ENCODE peak calls at places on chromosomes 5 and 9, in eight cellular contexts. U is thoracic aorta, Y is uterus, K is right atrium auricular region, R is heart left ventricle, V is stomach, T is tibial artery, Z is left ventricle myocardium inferior. I is an unnamed sample. For H3K4me1 and H3K36me3, the result is how much of the 10 kb centered on the place peaks cover.

GRCh38 chr5:24110019-24110615 is 534.7 kb downstream of the CDH10 start:
- DNase-seq in U (no peak), Y (no peak), K (no peak), R (no peak), V (no peak), T (no peak), Z (no peak), I (no peak)

GRCh38 chr5:78647838-78648358 is 674 bp downstream of the LHFPL2 start:
- DNase-seq in U (no peak), Y (peak), K (no peak), R (peak), V (peak), T (peak), Z (peak), I (no peak)

GRCh38 chr9:78131969-78132687 is 100.5 kb upstream of the GNAQ start:
- DNase-seq in U (no peak), Y (no peak), K (no peak), R (no peak), V (no peak), T (no peak), Z (no peak), I (no peak)

GRCh38 chr5:157748740-157749461 is 5.4 kb downstream of the LSM11 start:
- DNase-seq in U (no peak), Y (peak), K (no peak), R (no peak), V (no peak), T (no peak), Z (no peak), I (peak)

GRCh38 chr5:154293219-154293618 is 102.7 kb downstream of the GALNT10 start:
- DNase-seq in U (no peak), Y (no peak), K (no peak), R (no peak), V (no peak), T (no peak), Z (no peak), I (no peak)

GRCh38 chr5:134113908-134114875 is at the start of gene TCF7:
- DNase-seq in U (peak), Y (peak), K (peak), R (peak), V (peak), T (peak), Z (peak), I (no peak)

GRCh38 chr9:99087462-99087861 is 17.5 kb upstream of the TGFBR1 start:
- DNase-seq in U (no peak), Y (no peak), K (no peak), R (no peak), V (no peak), T (no peak), Z (no peak), I (no peak)

GRCh38 chr5:6527749-6528455 is 79.2 kb downstream of the UBE2QL1 start:
- DNase-seq in U (no peak), Y (no peak), K (no peak), R (no peak), V (no peak), T (no peak), Z (no peak), I (no peak)

GRCh38 chr5:59460368-59461153 is 433.0 kb downstream of the PDE4D start:
- DNase-seq in U (no peak), Y (no peak), K (no peak), R (peak), V (no peak), T (no peak), Z (no peak), I (no peak)

DNA sequence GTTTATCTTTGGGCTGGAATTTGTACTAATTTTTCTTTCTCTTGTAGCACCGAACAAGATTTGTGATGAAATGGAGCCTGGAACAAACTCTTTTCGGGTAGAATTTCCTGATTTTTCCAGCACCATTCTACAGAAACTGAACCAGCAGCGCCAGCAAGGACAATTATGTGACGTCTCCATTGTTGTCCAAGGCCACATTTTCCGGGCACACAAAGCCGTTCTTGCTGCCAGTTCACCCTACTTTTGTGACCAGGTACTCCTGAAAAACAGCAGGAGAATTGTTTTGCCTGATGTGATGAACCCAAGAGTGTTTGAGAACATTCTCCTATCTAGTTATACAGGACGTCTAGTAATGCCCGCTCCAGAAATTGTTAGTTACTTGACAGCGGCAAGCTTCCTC is 27.6 kb downstream of the ZBTB43 start:
- DNase-seq in U (no peak), Y (no peak), K (no peak), R (no peak), V (no peak), T (no peak), Z (no peak), I (no peak)
- TF ChIP-seq CTCF in U (no peak), Y (no peak), K (no peak), R (no peak), V (no peak), T (no peak), Z (no peak), I (no peak)

DNA sequence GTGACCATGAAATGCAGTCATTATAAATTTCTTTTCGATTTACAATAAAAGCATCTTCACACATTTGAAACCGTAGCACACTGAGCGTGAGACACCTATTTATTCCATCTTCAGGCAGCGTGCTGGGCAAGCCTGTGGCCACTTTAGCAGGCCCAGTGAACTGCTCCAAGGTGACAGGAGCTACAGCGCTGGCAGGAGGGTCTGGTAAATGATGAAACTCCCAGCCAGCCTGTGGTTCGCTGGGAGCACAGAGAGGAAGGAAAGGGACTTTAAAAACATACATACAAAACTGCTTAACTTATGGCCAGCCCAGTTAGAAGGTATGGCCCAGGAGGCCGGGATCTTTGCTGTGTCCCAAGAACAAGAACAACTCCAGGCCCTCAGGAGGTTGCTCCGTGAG is 5.1 kb downstream of the RAPGEF1 start:
- DNase-seq in U (no peak), Y (no peak), K (no peak), R (no peak), V (no peak), T (no peak), Z (no peak), I (no peak)
- H3K4me1 ChIP-seq in U (half or more), Y (under half), K (under half), R (under half), V (half or more), T (half or more), Z (half or more), I (under half)

GRCh38 chr5:57447656-57448055 is 35.0 kb downstream of the ACTBL2 start:
- DNase-seq in U (no peak), Y (no peak), K (no peak), R (no peak), V (no peak), T (no peak), Z (no peak), I (no peak)

GRCh38 chr5:57450991-57451876 is 31.4 kb downstream of the ACTBL2 start:
- DNase-seq in U (no peak), Y (no peak), K (no peak), R (no peak), V (no peak), T (no peak), Z (no peak), I (no peak)

GRCh38 chr5:57448287-57448686 is 34.3 kb downstream of the ACTBL2 start:
- DNase-seq in U (no peak), Y (no peak), K (no peak), R (no peak), V (no peak), T (no peak), Z (no peak), I (no peak)

GRCh38 chr5:57446966-57447365 is 35.6 kb downstream of the ACTBL2 start:
- DNase-seq in U (no peak), Y (no peak), K (no peak), R (no peak), V (no peak), T (no peak), Z (no peak), I (no peak)

GRCh38 chr5:57448751-57449150 is 33.9 kb downstream of the ACTBL2 start:
- DNase-seq in U (no peak), Y (no peak), K (no peak), R (no peak), V (no peak), T (no peak), Z (no peak), I (no peak)
- H3K36me3 ChIP-seq in U (under half), Y (under half), K (under half), R (under half), V (under half), T (under half), Z (under half), I (under half)

GRCh38 chr9:130049431-130050210 is 4.1 kb upstream of the GPR107 start:
- DNase-seq in U (no peak), Y (no peak), K (no peak), R (no peak), V (no peak), T (no peak), Z (no peak), I (peak)
- TF ChIP-seq CTCF in U (no peak), Y (no peak), K (no peak), R (no peak), V (no peak), T (no peak), Z (no peak), I (no peak)

I was measured in ascending aorta.